ENCODE peak calls at places on chromosomes 5 and 9, in seven cellular contexts. R is lower lobe of right lung, S is cardiac muscle cell, F is right atrium auricular region, C is SJSA1, Q is body of pancreas, X is NT2/D1. L is an unnamed sample. For H3K27me3, the result is how much of the 10 kb centered on the place peaks cover.

GRCh38 chr9:28547469-28547981 is 974.2 kb upstream of the C9orf72 start:
- DNase-seq in S (no peak), C (no peak), F (no peak), Q (no peak), R (no peak), X (no peak), L (no peak)

GRCh38 chr5:124797665-124798087 is 51.2 kb upstream of the ZNF608 start:
- DNase-seq in C (no peak), S (peak), R (no peak), Q (no peak), F (peak), X (no peak), L (peak)

GRCh38 chr9:5817776-5818336 is 15.1 kb downstream of the ERMP1 start:
- DNase-seq in Q (no peak), F (no peak), C (no peak), S (peak), X (no peak), R (no peak), L (no peak)

GRCh38 chr5:53418409-53418808 is 62.0 kb upstream of the FST start:
- DNase-seq in X (peak), F (no peak), Q (no peak), S (peak), C (peak), R (no peak), L (no peak)

GRCh38 chr9:93122721-93123221 is 11.3 kb downstream of the NINJ1 start:
- DNase-seq in S (no peak), F (no peak), C (no peak), X (no peak), Q (no peak), R (peak), L (no peak)

GRCh38 chr5:69105996-69106906 is 12.4 kb downstream of the SLC30A5 start:
- DNase-seq in F (no peak), C (no peak), R (no peak), Q (no peak), S (no peak), X (no peak), L (no peak)

GRCh38 chr5:170219615-170220014 is 13.2 kb upstream of the C5orf58 start:
- DNase-seq in F (no peak), Q (no peak), S (peak), C (peak), X (no peak), R (no peak), L (no peak)

GRCh38 chr9:98191615-98192502 is 578 bp downstream of the CORO2A start:
- DNase-seq in C (no peak), Q (peak), F (no peak), X (no peak), S (no peak), R (peak), L (peak)

GRCh38 chr5:96942078-96942477 is 6.2 kb downstream of the LNPEP start:
- DNase-seq in S (no peak), Q (no peak), X (no peak), F (no peak), R (no peak), C (no peak), L (no peak)

GRCh38 chr9:124562328-124562727 is 55.1 kb upstream of the NR5A1 start:
- DNase-seq in F (no peak), R (peak), S (no peak), C (no peak), Q (peak), X (no peak), L (peak)

GRCh38 chr5:96875805-96876291 is 452 bp upstream of the ERAP2 start:
- DNase-seq in Q (no peak), R (no peak), S (no peak), C (no peak), X (no peak), F (no peak), L (no peak)

GRCh38 chr9:121282309-121283071 is 14.5 kb downstream of the GSN start:
- DNase-seq in S (peak), F (peak), C (peak), R (peak), Q (peak), X (no peak), L (peak)

GRCh38 chr5:121006206-121006605 is 542.1 kb downstream of the PRR16 start:
- DNase-seq in C (no peak), Q (no peak), R (no peak), F (no peak), X (no peak), S (no peak), L (no peak)

GRCh38 chr9:124795881-124796415 is 19.0 kb downstream of the OLFML2A start:
- DNase-seq in X (no peak), Q (no peak), C (no peak), F (no peak), R (no peak), S (peak), L (peak)

GRCh38 chr5:73596705-73597328 is 29.2 kb upstream of the ARHGEF28 start:
- DNase-seq in Q (peak), S (peak), X (peak), R (no peak), F (no peak), C (peak), L (no peak)

GRCh38 chr9:20941177-20941690 is 90.2 kb downstream of the HACD4 start:
- DNase-seq in X (peak), Q (peak), C (peak), F (no peak), R (peak), S (peak), L (peak)

GRCh38 chr5:66213533-66213932 is 69.4 kb downstream of the SREK1 start:
- DNase-seq in F (no peak), C (no peak), Q (no peak), X (no peak), R (no peak), S (no peak), L (no peak)

GRCh38 chr5:113378960-113379541 is 55.7 kb downstream of the TSSK1B start:
- DNase-seq in Q (peak), R (no peak), X (peak), C (peak), S (peak), F (no peak), L (no peak)

GRCh38 chr9:119761737-119762136 is 392.5 kb upstream of the BRINP1 start:
- DNase-seq in F (no peak), Q (no peak), R (no peak), X (no peak), C (no peak), S (no peak), L (no peak)

GRCh38 chr9:109022909-109023308 is 9.6 kb upstream of the CTNNAL1 start:
- DNase-seq in Q (no peak), X (no peak), C (no peak), F (no peak), R (no peak), S (no peak), L (no peak)

GRCh38 chr9:100217536-100217935 is 118.5 kb downstream of the INVS start:
- DNase-seq in Q (no peak), F (no peak), S (no peak), R (no peak), X (no peak), C (no peak), L (no peak)

GRCh38 chr5:71651554-71651953 is 64.4 kb downstream of the MCCC2 start:
- DNase-seq in C (no peak), F (no peak), X (no peak), Q (no peak), R (no peak), S (no peak), L (no peak)

GRCh38 chr5:446864-447263 is 3.9 kb downstream of the EXOC3 start:
- DNase-seq in X (no peak), R (no peak), Q (no peak), S (peak), C (no peak), F (no peak), L (no peak)

GRCh38 chr9:36134761-36135505 is 1.6 kb upstream of the GLIPR2 start:
- DNase-seq in R (no peak), X (peak), Q (no peak), C (peak), S (no peak), F (no peak), L (no peak)

GRCh38 chr9:83387401-83388185 is 150.6 kb downstream of the FRMD3 start:
- DNase-seq in Q (no peak), R (no peak), F (no peak), X (no peak), C (no peak), S (no peak), L (no peak)

GRCh38 chr9:136403538-136403914 is 3.6 kb upstream of the SNAPC4 start:
- DNase-seq in R (no peak), S (no peak), F (no peak), Q (no peak), C (no peak), X (no peak), L (no peak)

GRCh38 chr5:110087829-110088228 is 398.1 kb downstream of the MAN2A1 start:
- DNase-seq in F (no peak), X (no peak), R (no peak), S (peak), Q (no peak), C (no peak), L (no peak)

DNA sequence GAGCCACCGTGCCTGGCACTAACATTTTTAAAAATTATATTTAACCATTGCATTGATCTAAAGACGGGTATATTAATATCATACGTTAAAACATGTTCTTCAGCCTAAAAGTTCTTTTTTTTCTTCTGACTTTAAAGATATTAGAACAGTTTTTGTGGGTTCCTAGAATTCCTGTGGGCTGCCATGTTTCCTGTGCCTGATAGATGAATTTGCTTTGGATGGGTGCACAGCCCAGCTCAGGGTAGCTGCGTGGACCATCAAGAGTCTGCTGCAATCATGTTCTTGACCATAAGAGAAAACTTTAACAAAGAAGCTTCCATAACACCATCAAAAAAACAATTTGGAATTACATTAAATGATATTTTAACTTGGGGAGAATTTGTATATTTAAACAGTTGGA is 2.4 kb upstream of the LAMC3 start:
- DNase-seq in C (no peak), Q (no peak), R (no peak), X (no peak), F (no peak), S (peak), L (no peak)
- H3K27me3 ChIP-seq in C (half or more), Q (under half), R (under half), X (under half), F (under half), S (under half), L (under half)

DNA sequence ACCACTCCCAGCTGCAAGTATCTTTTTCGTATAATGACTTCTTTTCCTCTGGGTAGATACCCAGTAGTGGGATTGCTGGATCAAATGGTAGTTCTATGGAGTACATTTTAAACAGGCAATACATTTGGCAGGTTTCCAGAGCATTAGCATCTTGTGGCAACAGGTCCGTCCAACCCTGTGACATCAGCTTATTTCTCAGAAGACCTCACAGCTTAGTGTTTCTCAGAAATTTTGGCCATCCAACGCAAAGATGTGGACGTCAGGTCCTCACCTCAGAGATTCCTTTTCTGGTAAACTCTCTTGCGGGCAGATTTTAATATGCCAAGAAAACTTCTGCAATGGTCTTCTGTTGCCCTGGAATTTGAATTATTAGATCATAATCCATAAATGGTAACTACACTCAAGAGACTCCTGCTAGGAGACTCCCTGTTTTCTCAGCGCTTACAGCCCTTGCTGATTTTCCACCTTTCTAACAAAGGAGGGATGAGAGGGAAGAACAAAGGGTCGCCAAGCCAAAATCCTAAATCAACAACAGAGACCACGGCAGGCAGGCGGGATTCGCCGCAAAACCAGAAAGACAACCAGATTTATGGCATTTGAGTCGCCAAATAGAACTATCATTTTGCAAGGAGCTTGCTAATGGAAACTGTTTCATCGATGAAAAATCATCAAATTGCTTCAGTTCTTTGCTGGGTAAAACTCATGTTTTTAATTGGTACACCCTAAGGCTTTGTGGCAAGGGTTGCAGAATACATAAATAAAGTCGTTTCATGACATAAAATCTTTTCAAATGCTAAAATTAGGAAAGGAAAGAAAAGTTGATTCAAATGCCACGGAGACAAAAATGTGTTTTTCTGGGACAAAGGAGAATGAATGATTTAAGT is 34.1 kb upstream of the PLPP1 start:
- DNase-seq in Q (no peak), C (no peak), S (no peak), R (no peak), X (no peak), F (no peak), L (no peak)
- H3K4me3 ChIP-seq in Q (no peak), C (no peak), S (no peak), R (no peak), X (no peak), F (no peak), L (no peak)

DNA sequence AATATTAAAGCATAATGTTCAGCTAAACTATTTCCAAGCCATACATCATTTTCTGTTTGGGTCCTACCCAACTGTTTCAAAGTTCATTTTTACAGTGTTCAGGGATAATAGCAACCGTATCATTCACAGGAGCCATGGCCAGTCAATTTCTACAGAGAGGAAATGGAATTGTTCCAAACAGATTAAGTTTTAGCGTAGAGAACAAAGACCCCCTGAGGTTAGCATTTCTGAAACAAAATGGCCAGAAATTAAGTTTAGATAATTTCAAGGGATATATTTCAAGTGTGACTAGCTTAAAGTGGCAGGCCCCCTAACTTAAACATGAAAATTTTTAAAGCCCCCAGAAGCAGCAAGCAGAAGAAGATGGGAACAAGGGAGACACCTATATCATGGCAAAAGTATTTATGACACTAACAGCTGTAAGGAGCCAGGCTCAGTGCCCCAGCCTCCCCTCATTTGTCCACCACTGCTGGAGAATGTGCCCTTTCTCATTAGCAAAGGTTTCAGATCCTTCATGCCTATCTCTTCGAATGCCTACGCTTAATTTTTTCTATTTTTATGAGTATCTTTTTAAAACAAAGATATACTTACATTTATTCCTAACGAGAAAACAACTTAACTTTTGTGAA is 116.5 kb downstream of the MED27 start:
- DNase-seq in Q (no peak), X (no peak), R (no peak), F (no peak), S (peak), C (no peak), L (no peak)
- H3K27me3 ChIP-seq in Q (under half), X (under half), R (under half), F (under half), S (under half), C (under half), L (under half)

DNA sequence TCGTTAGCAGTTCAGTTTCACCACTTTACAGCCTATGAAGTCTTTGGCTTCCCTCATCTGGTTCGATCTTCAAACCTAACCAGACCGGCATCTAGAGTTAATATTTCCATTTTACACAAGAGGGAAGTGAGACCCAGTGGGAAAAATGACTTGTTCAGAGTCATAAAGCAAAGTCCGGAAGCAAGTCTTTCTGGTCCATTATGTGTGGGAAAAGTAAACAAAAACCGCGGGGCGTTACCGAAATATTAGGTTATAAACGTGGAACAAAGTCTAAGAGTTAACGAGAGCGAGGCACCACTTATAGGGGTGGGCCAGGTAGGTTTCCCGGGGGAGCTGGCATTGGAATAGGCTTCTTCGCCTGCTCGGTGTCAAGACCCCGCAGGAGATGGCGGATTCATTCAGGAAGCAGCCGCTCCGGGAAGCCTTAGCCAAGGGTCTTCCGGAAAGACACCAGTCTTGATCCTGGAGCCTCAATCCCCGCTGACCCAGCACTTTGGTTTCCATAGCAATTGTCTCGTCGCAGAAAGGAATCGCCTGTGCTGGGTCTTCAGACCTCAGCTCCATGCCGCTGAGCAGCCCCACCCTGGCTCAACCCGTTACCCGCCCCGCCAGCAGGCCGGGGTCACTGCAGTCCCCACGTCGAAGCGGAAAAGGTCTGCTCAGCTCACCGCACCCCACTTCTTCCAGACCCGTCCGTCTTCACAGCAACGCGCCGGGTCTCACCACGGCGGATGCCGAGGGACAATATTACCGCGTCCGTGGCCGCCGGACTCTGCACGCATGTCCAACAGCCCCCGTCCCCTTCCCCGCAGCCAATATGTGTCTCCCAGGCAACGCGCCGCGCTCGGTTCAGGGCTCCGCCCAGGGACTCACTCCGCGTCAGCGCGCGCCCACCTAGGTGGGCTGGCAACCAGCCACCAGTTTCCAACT is at the start of gene C5orf52:
- DNase-seq in C (peak), S (peak), X (no peak), R (peak), F (peak), Q (peak), L (peak)
- H3K4me3 ChIP-seq in C (peak), S (peak), X (peak), R (peak), F (peak), Q (no peak), L (peak)

GRCh38 chr5:2200261-2200965 is 317.7 kb upstream of the IRX4 start:
- DNase-seq in R (no peak), F (peak), X (no peak), S (no peak), Q (no peak), C (no peak), L (no peak)

GRCh38 chr5:2203774-2204173 is 321.0 kb upstream of the IRX4 start:
- DNase-seq in C (no peak), F (peak), R (no peak), S (no peak), Q (no peak), X (peak), L (no peak)

GRCh38 chr5:2201011-2201410 is 318.3 kb upstream of the IRX4 start:
- DNase-seq in R (no peak), F (peak), S (no peak), Q (no peak), C (no peak), X (no peak), L (no peak)

GRCh38 chr5:2199697-2200096 is 317.0 kb upstream of the IRX4 start:
- DNase-seq in R (no peak), F (no peak), X (no peak), C (no peak), S (no peak), Q (no peak), L (no peak)

GRCh38 chr5:2201832-2202231 is 319.1 kb upstream of the IRX4 start:
- DNase-seq in S (no peak), F (peak), X (no peak), R (no peak), C (no peak), Q (no peak), L (no peak)
- H3K27me3 ChIP-seq in S (under half), F (under half), X (under half), R (under half), C (under half), Q (under half), L (under half)

GRCh38 chr9:135103931-135104639 is 16.6 kb downstream of the OLFM1 start:
- DNase-seq in F (no peak), Q (no peak), X (no peak), R (no peak), S (no peak), C (no peak), L (no peak)

GRCh38 chr9:135103001-135103446 is 15.6 kb downstream of the OLFM1 start:
- DNase-seq in F (no peak), R (no peak), X (no peak), S (no peak), Q (no peak), C (no peak), L (peak)

GRCh38 chr9:135105211-135105745 is 17.8 kb downstream of the OLFM1 start:
- DNase-seq in F (no peak), X (no peak), S (no peak), R (no peak), Q (no peak), C (no peak), L (no peak)

GRCh38 chr9:135105938-135106491 is 18.5 kb downstream of the OLFM1 start:
- DNase-seq in Q (no peak), S (no peak), X (no peak), C (no peak), R (no peak), F (no peak), L (no peak)

GRCh38 chr9:135104761-135105160 is 17.3 kb downstream of the OLFM1 start:
- DNase-seq in C (no peak), Q (no peak), X (no peak), R (no peak), F (no peak), S (no peak), L (no peak)
- H3K4me3 ChIP-seq in C (no peak), Q (no peak), X (no peak), R (no peak), F (no peak), S (no peak), L (no peak)